ENCODE peak calls at places on chromosomes 1 and 21, in five cellular contexts. One of them, this sample, is unnamed.

GRCh38 chr1:177270863-177271262 is 100.1 kb downstream of the BRINP2 start:
- DNase-seq in suprapubic skin: no peak
- DNase-seq in GM23248: peak; percentile 35
- DNase-seq in GM23338: no peak
- DNase-seq in transverse colon: no peak
- DNase-seq in this sample: no peak

GRCh38 chr21:14084701-14085100 is 126.1 kb downstream of the LIPI start:
- DNase-seq in suprapubic skin: no peak
- DNase-seq in GM23248: no peak
- DNase-seq in GM23338: no peak
- DNase-seq in transverse colon: no peak
- DNase-seq in this sample: no peak

GRCh38 chr21:33360871-33361602 is 36.3 kb downstream of the IFNAR1 start:
- DNase-seq in transverse colon: peak; percentile 89
- DNase-seq in suprapubic skin: peak; percentile 86
- DNase-seq in GM23338: peak; percentile 90
- DNase-seq in GM23248: peak; percentile 76
- DNase-seq in this sample: peak; percentile 70

GRCh38 chr1:64623750-64624445 is 121.0 kb upstream of the RAVER2 start:
- DNase-seq in GM23338: no peak
- DNase-seq in GM23248: peak; percentile 34
- DNase-seq in suprapubic skin: no peak
- DNase-seq in transverse colon: no peak
- DNase-seq in this sample: no peak

GRCh38 chr1:59194621-59195020 is 102.3 kb upstream of the FGGY start:
- DNase-seq in GM23248: no peak
- DNase-seq in suprapubic skin: no peak
- DNase-seq in GM23338: no peak
- DNase-seq in transverse colon: no peak
- DNase-seq in this sample: no peak

GRCh38 chr21:45004059-45004422 is 64.2 kb downstream of the SLX9 start:
- DNase-seq in GM23338: no peak
- DNase-seq in GM23248: no peak
- DNase-seq in transverse colon: peak; percentile 2
- DNase-seq in suprapubic skin: peak; percentile 62
- DNase-seq in this sample: no peak

GRCh38 chr1:68442822-68443556 is 6.8 kb downstream of the RPE65 start:
- DNase-seq in suprapubic skin: no peak
- DNase-seq in transverse colon: peak; percentile 7
- DNase-seq in GM23338: peak; percentile 74
- DNase-seq in GM23248: peak; percentile 87
- DNase-seq in this sample: peak; percentile 52

GRCh38 chr1:86776108-86776507 is 71.7 kb downstream of the SH3GLB1 start:
- DNase-seq in GM23338: no peak
- DNase-seq in GM23248: no peak
- DNase-seq in transverse colon: no peak
- DNase-seq in suprapubic skin: no peak
- DNase-seq in this sample: no peak

GRCh38 chr1:43563779-43564616 is 33.3 kb downstream of the PTPRF start:
- DNase-seq in transverse colon: no peak
- DNase-seq in GM23338: peak; percentile 31
- DNase-seq in suprapubic skin: no peak
- DNase-seq in GM23248: no peak
- DNase-seq in this sample: no peak

GRCh38 chr21:14712121-14712520 is 166.0 kb upstream of the SAMSN1 start:
- DNase-seq in GM23338: no peak
- DNase-seq in suprapubic skin: no peak
- DNase-seq in GM23248: no peak
- DNase-seq in transverse colon: no peak
- DNase-seq in this sample: no peak

GRCh38 chr1:29688477-29689365 is 452.4 kb downstream of the PTPRU start:
- DNase-seq in suprapubic skin: peak; percentile 27
- DNase-seq in GM23248: peak; percentile 90
- DNase-seq in GM23338: no peak
- DNase-seq in transverse colon: no peak
- DNase-seq in this sample: peak; percentile 81

GRCh38 chr1:31397360-31398095 is 15.5 kb upstream of the SERINC2 start:
- DNase-seq in suprapubic skin: no peak
- DNase-seq in GM23248: peak; percentile 55
- DNase-seq in transverse colon: no peak
- DNase-seq in GM23338: no peak
- DNase-seq in this sample: peak; percentile 88

GRCh38 chr1:207015791-207016190 is 16.8 kb downstream of the C1orf116 start:
- DNase-seq in GM23248: no peak
- DNase-seq in suprapubic skin: no peak
- DNase-seq in GM23338: no peak
- DNase-seq in transverse colon: no peak
- DNase-seq in this sample: no peak

GRCh38 chr1:90732136-90732535 is 15.0 kb upstream of the BARHL2 start:
- DNase-seq in suprapubic skin: no peak
- DNase-seq in GM23338: no peak
- DNase-seq in transverse colon: no peak
- DNase-seq in GM23248: no peak
- DNase-seq in this sample: no peak

GRCh38 chr1:46171351-46171750 is 3.5 kb upstream of the TSPAN1 start:
- DNase-seq in GM23338: no peak
- DNase-seq in GM23248: no peak
- DNase-seq in transverse colon: no peak
- DNase-seq in suprapubic skin: no peak
- DNase-seq in this sample: no peak

GRCh38 chr1:14970115-14970798 is 183.3 kb upstream of the TMEM51 start:
- DNase-seq in GM23248: peak; percentile 100
- DNase-seq in GM23338: peak; percentile 65
- DNase-seq in suprapubic skin: peak; percentile 93
- DNase-seq in transverse colon: peak; percentile 26
- DNase-seq in this sample: peak; percentile 27

GRCh38 chr1:151995774-151996173 is 2.1 kb upstream of the S100A10 start:
- DNase-seq in suprapubic skin: no peak
- DNase-seq in GM23248: peak; percentile 42
- DNase-seq in transverse colon: no peak
- DNase-seq in GM23338: no peak
- DNase-seq in this sample: peak; percentile 43

GRCh38 chr21:45634511-45635183 is 8.9 kb upstream of the PCBP3 start:
- DNase-seq in GM23248: peak; percentile 56
- DNase-seq in transverse colon: no peak
- DNase-seq in GM23338: no peak
- DNase-seq in suprapubic skin: no peak
- DNase-seq in this sample: peak; percentile 70

GRCh38 chr1:247358920-247359319 is 27.3 kb upstream of the ZNF496 start:
- DNase-seq in GM23248: peak; percentile 24
- DNase-seq in transverse colon: peak; percentile 15
- DNase-seq in GM23338: no peak
- DNase-seq in suprapubic skin: no peak
- DNase-seq in this sample: no peak

GRCh38 chr1:200771625-200772555 is 33.2 kb downstream of the CAMSAP2 start:
- DNase-seq in GM23248: no peak
- DNase-seq in GM23338: no peak
- DNase-seq in transverse colon: no peak
- DNase-seq in suprapubic skin: no peak
- DNase-seq in this sample: peak; percentile 23

GRCh38 chr21:45280178-45280821 is 7.4 kb downstream of the POFUT2 start:
- DNase-seq in suprapubic skin: peak; percentile 46
- DNase-seq in GM23338: no peak
- DNase-seq in GM23248: no peak
- DNase-seq in transverse colon: no peak
- DNase-seq in this sample: peak; percentile 35

GRCh38 chr1:16644179-16645043 is 22.3 kb downstream of the RNU1-3 start:
- DNase-seq in GM23248: peak; percentile 95
- DNase-seq in transverse colon: peak; percentile 99
- DNase-seq in suprapubic skin: peak; percentile 100
- DNase-seq in GM23338: peak; percentile 99
- DNase-seq in this sample: peak; percentile 99

GRCh38 chr1:94339229-94339927 is 78.8 kb upstream of the ABCD3 start:
- DNase-seq in GM23248: no peak
- DNase-seq in GM23338: no peak
- DNase-seq in transverse colon: no peak
- DNase-seq in suprapubic skin: no peak
- DNase-seq in this sample: no peak

GRCh38 chr1:94334764-94335163 is 83.4 kb upstream of the ABCD3 start:
- DNase-seq in transverse colon: no peak
- DNase-seq in GM23248: no peak
- DNase-seq in GM23338: no peak
- DNase-seq in suprapubic skin: no peak
- DNase-seq in this sample: no peak

GRCh38 chr1:94335447-94335846 is 82.7 kb upstream of the ABCD3 start:
- DNase-seq in suprapubic skin: no peak
- DNase-seq in transverse colon: no peak
- DNase-seq in GM23338: no peak
- DNase-seq in GM23248: no peak
- DNase-seq in this sample: no peak

GRCh38 chr1:94335950-94336349 is 82.2 kb upstream of the ABCD3 start:
- DNase-seq in GM23338: peak; percentile 92
- DNase-seq in transverse colon: peak; percentile 70
- DNase-seq in suprapubic skin: peak; percentile 71
- DNase-seq in GM23248: peak; percentile 94
- DNase-seq in this sample: peak; percentile 79

GRCh38 chr1:94336991-94337390 is 81.2 kb upstream of the ABCD3 start:
- DNase-seq in transverse colon: no peak
- DNase-seq in GM23338: no peak
- DNase-seq in GM23248: no peak
- DNase-seq in suprapubic skin: no peak
- DNase-seq in this sample: no peak
- H3K27ac ChIP-seq in transverse colon: no peak overlapping the region
- H3K27ac ChIP-seq in GM23338: no peak overlapping the region
- H3K27ac ChIP-seq in GM23248: no peak overlapping the region
- H3K27ac ChIP-seq in suprapubic skin: no peak overlapping the region
- H3K27ac ChIP-seq in this sample: no peak overlapping the region

GRCh38 chr1:55214214-55214902 is 806 bp downstream of the USP24 start:
- DNase-seq in GM23338: peak; percentile 83
- DNase-seq in GM23248: peak; percentile 55
- DNase-seq in transverse colon: peak; percentile 63
- DNase-seq in suprapubic skin: peak; percentile 73
- DNase-seq in this sample: peak; percentile 29

GRCh38 chr1:55214903-55215193 is 316 bp downstream of the USP24 start:
- DNase-seq in transverse colon: peak; percentile 19
- DNase-seq in suprapubic skin: peak; percentile 69
- DNase-seq in GM23338: peak; percentile 62
- DNase-seq in GM23248: peak; percentile 73
- DNase-seq in this sample: peak; percentile 49

GRCh38 chr1:55212349-55213028 is 2.7 kb downstream of the USP24 start:
- DNase-seq in GM23338: peak; percentile 40
- DNase-seq in transverse colon: no peak
- DNase-seq in GM23248: no peak
- DNase-seq in suprapubic skin: no peak
- DNase-seq in this sample: no peak

GRCh38 chr1:55213029-55213884 is 1.9 kb downstream of the USP24 start:
- DNase-seq in GM23248: peak; percentile 21
- DNase-seq in GM23338: no peak
- DNase-seq in suprapubic skin: no peak
- DNase-seq in transverse colon: no peak
- DNase-seq in this sample: no peak

GRCh38 chr1:55213885-55214213 is 1.3 kb downstream of the USP24 start:
- DNase-seq in transverse colon: no peak
- DNase-seq in GM23338: peak; percentile 28
- DNase-seq in suprapubic skin: no peak
- DNase-seq in GM23248: peak; percentile 26
- DNase-seq in this sample: no peak
- H3K4me1 ChIP-seq in transverse colon: peaks cover 77% of the 10 kb centered on the region
- H3K4me1 ChIP-seq in GM23338: peaks cover 47% of the 10 kb centered on the region
- H3K4me1 ChIP-seq in suprapubic skin: peaks cover 72% of the 10 kb centered on the region
- H3K4me1 ChIP-seq in GM23248: peaks cover 37% of the 10 kb centered on the region
- H3K4me1 ChIP-seq in this sample: peaks cover 13% of the 10 kb centered on the region

GRCh38 chr1:1304331-1305299 is 3.1 kb downstream of the ACAP3 start:
- DNase-seq in GM23338: peak; percentile 65
- DNase-seq in suprapubic skin: peak; percentile 89
- DNase-seq in transverse colon: peak; percentile 78
- DNase-seq in GM23248: peak; percentile 89
- DNase-seq in this sample: peak; percentile 81
- H3K4me3 ChIP-seq in GM23338: peak overlapping the region; percentile 28
- H3K4me3 ChIP-seq in suprapubic skin: peak overlapping the region; percentile 65
- H3K4me3 ChIP-seq in transverse colon: peak overlapping the region; percentile 84
- H3K4me3 ChIP-seq in GM23248: peak overlapping the region; percentile 99
- H3K4me3 ChIP-seq in this sample: peak overlapping the region; percentile 15

GRCh38 chr1:98387701-98388100 is 273.8 kb upstream of the SNX7 start:
- DNase-seq in transverse colon: no peak
- DNase-seq in suprapubic skin: no peak
- DNase-seq in GM23338: no peak
- DNase-seq in GM23248: no peak
- DNase-seq in this sample: no peak
- H3K27ac ChIP-seq in transverse colon: no peak overlapping the region
- H3K27ac ChIP-seq in suprapubic skin: no peak overlapping the region
- H3K27ac ChIP-seq in GM23338: no peak overlapping the region
- H3K27ac ChIP-seq in GM23248: no peak overlapping the region
- H3K27ac ChIP-seq in this sample: peak overlapping the region; percentile 37

GRCh38 chr21:31334648-31335121 is 9.4 kb downstream of the TIAM1 start:
- DNase-seq in GM23338: no peak
- DNase-seq in transverse colon: no peak
- DNase-seq in GM23248: no peak
- DNase-seq in suprapubic skin: no peak
- DNase-seq in this sample: no peak

GRCh38 chr21:31331231-31331630 is 12.8 kb downstream of the TIAM1 start:
- DNase-seq in GM23248: no peak
- DNase-seq in transverse colon: no peak
- DNase-seq in GM23338: no peak
- DNase-seq in suprapubic skin: no peak
- DNase-seq in this sample: no peak

GRCh38 chr21:31330144-31330483 is 13.9 kb downstream of the TIAM1 start:
- DNase-seq in GM23338: no peak
- DNase-seq in transverse colon: no peak
- DNase-seq in GM23248: no peak
- DNase-seq in suprapubic skin: no peak
- DNase-seq in this sample: no peak

GRCh38 chr21:31329431-31330143 is 14.5 kb downstream of the TIAM1 start:
- DNase-seq in suprapubic skin: no peak
- DNase-seq in GM23338: no peak
- DNase-seq in transverse colon: no peak
- DNase-seq in GM23248: no peak
- DNase-seq in this sample: no peak

GRCh38 chr21:31332525-31332924 is 11.5 kb downstream of the TIAM1 start:
- DNase-seq in suprapubic skin: no peak
- DNase-seq in GM23248: no peak
- DNase-seq in transverse colon: no peak
- DNase-seq in GM23338: no peak
- DNase-seq in this sample: no peak
- H3K4me1 ChIP-seq in suprapubic skin: peaks cover 5% of the 10 kb centered on the region
- H3K4me1 ChIP-seq in GM23248: peaks cover 11% of the 10 kb centered on the region
- H3K4me1 ChIP-seq in transverse colon: no peaks in the 10 kb centered on the region
- H3K4me1 ChIP-seq in GM23338: no peaks in the 10 kb centered on the region
- H3K4me1 ChIP-seq in this sample: peaks cover 17% of the 10 kb centered on the region

DNA sequence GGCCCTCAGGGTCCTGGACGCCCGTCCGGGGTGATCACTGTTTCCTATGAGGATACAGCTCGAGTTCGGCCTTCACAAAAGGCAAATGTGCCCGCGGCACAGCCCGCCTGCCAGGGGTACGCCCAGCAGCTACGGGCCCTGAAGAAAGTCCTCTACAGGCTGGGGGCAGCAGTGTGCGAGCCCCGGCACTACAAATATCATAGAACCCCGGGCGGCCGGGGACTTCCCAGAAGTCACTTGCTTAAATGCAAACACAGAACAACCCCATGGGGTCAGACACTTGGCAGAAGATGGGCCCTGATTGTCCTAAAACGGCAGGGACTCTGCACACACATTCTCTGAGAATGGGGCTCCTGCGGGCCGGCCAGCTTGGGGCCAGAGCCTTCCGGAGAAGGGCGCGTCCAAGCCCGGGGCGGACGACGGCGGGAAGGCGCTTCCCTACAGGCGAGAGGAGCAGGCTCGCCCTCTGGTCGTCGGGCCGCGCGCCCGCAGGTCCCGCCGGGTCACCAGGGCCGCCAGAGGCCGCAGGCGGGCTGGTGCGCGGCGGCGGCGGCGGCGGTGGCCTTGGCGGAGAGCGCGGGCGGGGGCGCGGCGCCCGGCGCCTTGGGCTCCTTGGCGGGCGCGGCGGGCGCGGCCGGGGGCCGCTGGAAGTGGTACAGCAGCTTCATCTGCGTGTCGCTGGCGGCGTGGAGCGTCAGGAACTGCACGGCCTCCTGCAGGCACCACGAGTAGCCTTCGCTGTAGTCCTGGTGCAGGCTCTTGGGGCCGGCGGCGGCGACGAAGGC is 905 bp downstream of the HES5 start:
- DNase-seq in GM23338: peak; percentile 76
- DNase-seq in GM23248: peak; percentile 48
- DNase-seq in transverse colon: peak; percentile 60
- DNase-seq in suprapubic skin: no peak
- DNase-seq in this sample: no peak
- H3K4me3 ChIP-seq in GM23338: peak overlapping the region; percentile 57
- H3K4me3 ChIP-seq in GM23248: peak overlapping the region; percentile 32
- H3K4me3 ChIP-seq in transverse colon: peak overlapping the region; percentile 20
- H3K4me3 ChIP-seq in suprapubic skin: peak overlapping the region; percentile 48
- H3K4me3 ChIP-seq in this sample: no peak overlapping the region